ENCODE peak calls at places on chromosome 3, in seven cellular contexts. S is cardiac fibroblast, P is stomach, V is fibroblast of lung, Z is AG04450, U is Panc1, N is PC-3. O is an unnamed sample.

GRCh38 chr3:67357610-67358458 is 296.6 kb downstream of the SUCLG2 start:
- DNase-seq in N (peak), S (peak), Z (no peak), P (no peak), V (peak), U (peak), O (peak)

GRCh38 chr3:129046732-129047552 is 13.6 kb upstream of the GP9 start:
- DNase-seq in Z (no peak), P (peak), N (no peak), S (no peak), V (no peak), U (no peak), O (no peak)

GRCh38 chr3:62548806-62549205 is 175.5 kb upstream of the FEZF2 start:
- DNase-seq in P (no peak), S (no peak), V (no peak), Z (no peak), N (no peak), U (no peak), O (no peak)

GRCh38 chr3:189041482-189042090 is 130.2 kb upstream of the TPRG1 start:
- DNase-seq in U (peak), V (peak), Z (no peak), S (peak), N (peak), P (peak), O (peak)

GRCh38 chr3:56351496-56351895 is 116.8 kb downstream of the ERC2 start:
- DNase-seq in N (no peak), Z (no peak), V (no peak), S (no peak), P (no peak), U (no peak), O (no peak)

GRCh38 chr3:100316656-100317069 is 17.9 kb upstream of the NIT2 start:
- DNase-seq in N (peak), P (no peak), U (peak), S (peak), V (peak), Z (peak), O (peak)

GRCh38 chr3:138078901-138079344 is 36.5 kb downstream of the DZIP1L start:
- DNase-seq in U (no peak), N (peak), S (peak), V (peak), Z (peak), P (no peak), O (peak)

GRCh38 chr3:131083190-131083863 is 56.6 kb downstream of the NEK11 start:
- DNase-seq in N (no peak), U (no peak), P (peak), S (peak), Z (no peak), V (peak), O (peak)

GRCh38 chr3:124786491-124787241 is 56.4 kb downstream of the UMPS start:
- DNase-seq in N (peak), Z (no peak), P (no peak), S (peak), V (peak), U (no peak), O (no peak)

GRCh38 chr3:42638339-42638842 is 15.1 kb upstream of the ZBTB47 start:
- DNase-seq in V (no peak), S (no peak), P (no peak), U (no peak), N (no peak), Z (no peak), O (no peak)

GRCh38 chr3:61650276-61650675 is 88.9 kb downstream of the PTPRG start:
- DNase-seq in V (peak), Z (no peak), U (no peak), P (no peak), N (peak), S (peak), O (peak)

GRCh38 chr3:3154879-3155610 is 24.4 kb downstream of the CRBN start:
- DNase-seq in U (no peak), V (no peak), N (no peak), Z (no peak), S (no peak), P (no peak), O (no peak)

GRCh38 chr3:111735271-111735758 is 123.8 kb upstream of the PHLDB2 start:
- DNase-seq in U (no peak), Z (no peak), N (peak), P (no peak), V (peak), S (peak), O (no peak)

GRCh38 chr3:40258555-40258954 is 51.0 kb upstream of the EIF1B start:
- DNase-seq in Z (no peak), S (peak), U (no peak), P (no peak), V (no peak), N (peak), O (no peak)

GRCh38 chr3:136279092-136279491 is 29.0 kb downstream of the PCCB start:
- DNase-seq in P (no peak), U (no peak), Z (no peak), N (no peak), V (no peak), S (no peak), O (no peak)

GRCh38 chr3:101847328-101847727 is 2.0 kb upstream of the NFKBIZ start:
- DNase-seq in S (peak), U (no peak), N (no peak), Z (no peak), V (no peak), P (no peak), O (no peak)

GRCh38 chr3:167008765-167009164 is 371.3 kb downstream of the ZBBX start:
- DNase-seq in P (no peak), U (no peak), S (no peak), N (no peak), Z (no peak), V (no peak), O (no peak)

GRCh38 chr3:184635774-184636173 is 74.2 kb downstream of the EPHB3 start:
- DNase-seq in Z (no peak), N (no peak), S (no peak), P (no peak), V (no peak), U (no peak), O (no peak)

GRCh38 chr3:11379238-11379823 is 107.1 kb downstream of the ATG7 start:
- DNase-seq in U (peak), P (no peak), V (peak), Z (no peak), N (peak), S (peak), O (peak)

DNA sequence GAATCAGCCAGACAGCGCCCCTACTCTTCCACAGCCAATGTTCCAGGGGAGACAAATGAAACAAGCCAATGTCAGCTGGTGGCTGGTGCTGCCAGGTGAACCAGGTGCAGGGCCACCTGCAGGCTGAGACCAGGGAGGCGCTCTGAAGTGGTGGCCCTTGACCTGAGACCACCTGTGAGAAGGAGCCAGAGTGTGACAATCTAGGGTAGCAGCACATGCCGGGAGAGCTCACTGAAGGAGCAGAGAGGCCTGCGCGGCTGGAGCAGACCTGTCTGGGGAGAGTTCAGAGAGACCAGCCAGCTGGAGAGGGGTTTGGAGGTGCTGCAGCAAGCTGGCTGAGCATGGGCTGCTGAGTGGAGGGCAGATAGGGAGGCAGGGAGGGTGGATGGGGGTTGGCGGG is 692 bp upstream of the STAB1 start:
- DNase-seq in Z (no peak), V (no peak), P (no peak), U (no peak), S (no peak), N (no peak), O (no peak)
- TF ChIP-seq CTCF in Z (no peak), V (no peak), P (no peak), U (no peak), S (no peak), N (no peak), O (no peak)

GRCh38 chr3:187150186-187150585 is 10.9 kb upstream of the RPL39L start:
- DNase-seq in S (no peak), N (no peak), V (no peak), P (no peak), Z (no peak), U (no peak), O (no peak)

GRCh38 chr3:187146389-187146788 is 7.1 kb upstream of the RPL39L start:
- DNase-seq in P (no peak), V (no peak), U (no peak), N (no peak), Z (no peak), S (no peak), O (no peak)

GRCh38 chr3:187150599-187150998 is 11.3 kb upstream of the RPL39L start:
- DNase-seq in N (peak), Z (no peak), P (peak), S (no peak), V (no peak), U (no peak), O (no peak)
- TF ChIP-seq CTCF in N (peak), Z (no peak), P (no peak), S (no peak), V (no peak), U (peak), O (no peak)

GRCh38 chr3:58288011-58288728 is 17.9 kb upstream of the RPP14 start:
- DNase-seq in P (no peak), V (no peak), N (no peak), S (no peak), U (no peak), Z (no peak), O (no peak)
- TF ChIP-seq CTCF in P (no peak), V (no peak), N (peak), S (peak), U (no peak), Z (no peak), O (peak)

DNA sequence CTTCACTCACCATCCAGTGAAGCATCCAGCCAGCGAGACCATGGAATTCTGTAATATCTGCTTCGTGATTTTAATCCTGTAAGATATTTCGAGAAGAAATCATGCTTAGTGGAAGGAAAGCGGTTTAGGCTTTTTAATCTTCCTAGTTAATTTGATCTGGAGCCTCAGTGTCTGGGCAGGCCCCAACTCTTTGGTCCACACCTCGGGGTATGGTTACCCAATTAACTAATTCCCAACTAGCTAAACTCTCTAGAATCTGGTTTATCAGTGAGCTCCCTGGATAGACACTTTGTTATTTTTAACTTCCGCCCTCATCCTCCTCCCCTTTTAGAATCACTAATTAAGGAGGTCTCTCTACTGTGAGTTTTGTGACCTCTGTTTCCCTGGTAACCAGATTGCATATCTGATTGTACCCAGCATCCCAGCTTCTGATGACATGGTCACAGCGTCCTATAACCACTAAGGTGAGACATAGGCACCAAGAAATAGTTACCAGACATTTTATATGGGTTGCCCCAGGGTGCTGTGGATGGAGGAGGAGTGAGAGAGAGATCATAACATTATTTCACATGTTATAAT is 112.2 kb downstream of the RARB start:
- DNase-seq in N (no peak), P (no peak), Z (no peak), V (no peak), U (no peak), S (no peak), O (no peak)
- TF ChIP-seq CTCF in N (no peak), P (no peak), Z (no peak), V (no peak), U (no peak), S (no peak), O (no peak)

DNA sequence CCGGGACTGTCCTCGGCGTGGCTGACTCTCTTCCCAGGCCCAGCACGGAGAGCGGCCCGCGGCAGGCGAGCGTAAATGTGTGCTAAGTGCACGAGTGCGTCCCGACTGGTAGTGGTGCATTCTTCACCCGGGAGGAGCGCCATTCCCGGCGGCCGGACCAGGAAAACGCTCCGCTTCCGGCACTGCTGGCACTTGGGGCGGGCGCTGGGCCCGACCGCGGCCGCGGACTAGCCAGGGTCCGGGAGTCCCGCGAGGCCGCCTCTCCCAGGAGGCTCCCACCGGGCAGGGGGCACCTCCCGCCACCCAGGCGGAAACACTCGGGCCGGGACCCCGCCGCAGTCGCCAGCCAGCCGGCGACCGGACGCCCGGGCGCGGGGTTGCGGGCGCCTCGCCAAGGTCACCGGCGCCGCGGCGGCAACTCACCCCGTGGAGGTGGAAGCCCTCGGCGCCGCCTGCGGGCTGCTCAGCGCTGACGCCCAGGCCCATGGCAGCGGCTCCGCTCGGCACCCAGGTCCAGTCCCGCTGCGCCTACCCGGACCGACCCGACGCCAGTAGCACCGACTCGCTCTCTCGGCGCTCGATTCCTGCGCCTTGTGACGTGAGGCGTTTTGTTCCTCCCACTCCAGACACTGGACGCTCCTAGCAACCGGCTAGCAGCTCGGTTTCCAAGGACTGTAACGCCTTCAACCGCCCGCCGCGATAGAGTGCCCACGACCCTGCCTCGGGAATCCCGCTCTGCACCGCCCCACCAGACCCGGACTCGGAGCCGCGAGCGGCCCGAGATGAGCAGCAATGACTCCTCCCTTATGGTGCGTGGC is at the start of the genes GORASP1 and TTC21A:
- DNase-seq in N (peak), P (peak), U (no peak), Z (peak), V (peak), S (peak), O (peak)
- TF ChIP-seq CTCF in N (no peak), P (no peak), U (no peak), Z (no peak), V (no peak), S (no peak), O (no peak)

DNA sequence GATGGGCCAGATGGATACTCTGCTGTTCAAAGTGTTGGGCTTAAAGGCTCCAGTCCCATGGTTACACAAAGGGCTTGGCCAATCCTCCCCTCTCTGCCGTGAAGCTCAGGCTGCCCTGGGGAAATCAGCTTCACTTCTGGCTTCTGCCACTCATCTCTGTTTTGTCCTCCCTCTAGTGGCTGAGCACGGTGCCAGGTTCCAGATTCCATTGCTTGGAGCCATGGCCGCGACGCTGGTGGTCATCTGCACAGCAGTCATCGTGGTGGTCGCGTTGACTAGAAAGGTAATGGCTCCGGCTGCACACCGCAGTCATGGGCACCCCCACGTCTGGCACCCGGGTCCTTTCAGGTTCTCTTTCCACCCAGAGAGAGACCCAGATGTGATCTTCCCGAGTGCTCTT is 5.6 kb downstream of the TIGIT start:
- DNase-seq in S (peak), N (peak), Z (no peak), V (no peak), P (no peak), U (no peak), O (peak)
- TF ChIP-seq CTCF in S (peak), N (peak), Z (peak), V (peak), P (no peak), U (peak), O (peak)

DNA sequence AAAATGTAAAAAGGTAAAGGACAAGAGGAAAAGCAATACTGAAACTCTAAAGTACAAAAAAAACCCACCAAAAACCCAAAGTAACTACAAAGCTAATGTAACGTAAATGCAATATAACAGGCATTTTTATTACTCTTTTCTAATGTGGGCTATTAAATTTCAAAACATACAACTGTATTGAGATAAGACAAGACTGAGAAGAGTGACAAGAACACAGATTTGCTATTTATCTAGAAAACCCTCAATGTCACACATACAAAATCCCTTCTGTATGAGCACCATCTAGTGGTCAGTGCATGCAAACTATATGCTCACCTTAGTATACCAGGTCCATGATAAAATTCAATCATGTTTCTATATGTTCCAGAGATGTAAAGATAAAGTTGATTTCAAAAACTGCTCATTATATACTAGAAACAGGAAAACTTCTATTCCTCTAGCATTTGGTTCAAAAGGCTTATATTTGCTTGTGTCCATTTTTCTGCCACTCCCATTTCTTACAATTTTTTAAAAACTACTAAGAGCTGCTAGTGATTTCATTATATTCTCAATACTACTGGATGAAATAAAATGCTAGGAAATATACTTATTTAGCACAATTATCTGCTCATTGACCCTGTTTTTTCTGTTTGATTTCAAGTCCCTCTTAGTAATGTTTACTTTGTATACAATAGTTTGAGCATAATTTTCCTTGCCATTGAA is 111.4 kb downstream of the DLG1 start:
- DNase-seq in Z (peak), P (no peak), V (peak), N (peak), S (peak), U (peak), O (peak)
- TF ChIP-seq CTCF in Z (peak), P (peak), V (peak), N (peak), S (peak), U (peak), O (peak)

GRCh38 chr3:46663611-46664135 is 29.8 kb downstream of the ALS2CL start:
- DNase-seq in U (no peak), P (peak), V (peak), N (peak), S (no peak), Z (no peak), O (no peak)
- TF ChIP-seq CTCF in U (no peak), P (no peak), V (no peak), N (peak), S (no peak), Z (no peak), O (peak)

GRCh38 chr3:191136347-191136746 is 62.7 kb upstream of the OSTN start:
- DNase-seq in V (peak), S (peak), U (no peak), P (no peak), Z (no peak), N (peak), O (no peak)
- TF ChIP-seq CTCF in V (peak), S (peak), U (peak), P (no peak), Z (peak), N (peak), O (peak)

O was measured in HFF-Myc.